ENCODE peak calls at places on chromosomes 16 and 17, in six cellular contexts. One of them, this sample, is unnamed.

GRCh38 chr16:628321-629061 is 2.3 kb upstream of the WFIKKN1 start:
- DNase-seq in upper lobe of right lung: no peak
- DNase-seq in GM20000: no peak
- DNase-seq in neural crest cell: no peak
- DNase-seq in WERI-Rb-1: no peak
- DNase-seq in PC-9: no peak
- DNase-seq in this sample: no peak

GRCh38 chr16:71796501-71796900 is 12.1 kb downstream of the AP1G1 start:
- DNase-seq in upper lobe of right lung: no peak
- DNase-seq in GM20000: no peak
- DNase-seq in neural crest cell: no peak
- DNase-seq in WERI-Rb-1: no peak
- DNase-seq in PC-9: no peak
- DNase-seq in this sample: no peak

GRCh38 chr17:9814337-9814945 is 7.4 kb downstream of the GSG1L2 start:
- DNase-seq in upper lobe of right lung: no peak
- DNase-seq in GM20000: no peak
- DNase-seq in neural crest cell: no peak
- DNase-seq in WERI-Rb-1: no peak
- DNase-seq in PC-9: no peak
- DNase-seq in this sample: no peak

GRCh38 chr16:55710466-55710865 is 54.7 kb downstream of the SLC6A2 start:
- DNase-seq in upper lobe of right lung: no peak
- DNase-seq in GM20000: no peak
- DNase-seq in neural crest cell: no peak
- DNase-seq in WERI-Rb-1: no peak
- DNase-seq in PC-9: no peak
- DNase-seq in this sample: no peak

GRCh38 chr17:10744509-10745000 is 14.7 kb upstream of the TMEM220 start:
- DNase-seq in upper lobe of right lung: no peak
- DNase-seq in GM20000: no peak
- DNase-seq in neural crest cell: no peak
- DNase-seq in WERI-Rb-1: no peak
- DNase-seq in PC-9: no peak
- DNase-seq in this sample: no peak

GRCh38 chr17:79525793-79526677 is 84.8 kb downstream of the RBFOX3 start:
- DNase-seq in upper lobe of right lung: no peak
- DNase-seq in GM20000: no peak
- DNase-seq in neural crest cell: no peak
- DNase-seq in WERI-Rb-1: no peak
- DNase-seq in PC-9: no peak
- DNase-seq in this sample: no peak

GRCh38 chr16:72894291-72895151 is 153.4 kb downstream of the ZFHX3 start:
- DNase-seq in upper lobe of right lung: no peak
- DNase-seq in GM20000: no peak
- DNase-seq in neural crest cell: no peak
- DNase-seq in WERI-Rb-1: no peak
- DNase-seq in PC-9: no peak
- DNase-seq in this sample: no peak

GRCh38 chr16:78837706-78838105 is 738.3 kb downstream of the WWOX start:
- DNase-seq in upper lobe of right lung: no peak
- DNase-seq in GM20000: no peak
- DNase-seq in neural crest cell: no peak
- DNase-seq in WERI-Rb-1: no peak
- DNase-seq in PC-9: no peak
- DNase-seq in this sample: no peak

GRCh38 chr17:18185391-18185790 is 1.8 kb downstream of the ALKBH5 start:
- DNase-seq in upper lobe of right lung: no peak
- DNase-seq in GM20000: no peak
- DNase-seq in neural crest cell: no peak
- DNase-seq in WERI-Rb-1: no peak
- DNase-seq in PC-9: no peak
- DNase-seq in this sample: no peak

GRCh38 chr16:11413907-11414595 is 68.8 kb downstream of the RMI2 start:
- DNase-seq in upper lobe of right lung: no peak
- DNase-seq in GM20000: no peak
- DNase-seq in neural crest cell: no peak
- DNase-seq in WERI-Rb-1: no peak
- DNase-seq in PC-9: no peak
- DNase-seq in this sample: no peak

GRCh38 chr16:23182206-23182674 is 305 bp upstream of the SCNN1G start:
- DNase-seq in upper lobe of right lung: peak
- DNase-seq in GM20000: peak
- DNase-seq in neural crest cell: peak
- DNase-seq in WERI-Rb-1: peak
- DNase-seq in PC-9: peak
- DNase-seq in this sample: no peak

GRCh38 chr17:7846765-7847661 is 7.9 kb upstream of the TMEM88 start:
- DNase-seq in upper lobe of right lung: peak
- DNase-seq in GM20000: no peak
- DNase-seq in neural crest cell: no peak
- DNase-seq in WERI-Rb-1: no peak
- DNase-seq in PC-9: no peak
- DNase-seq in this sample: no peak

GRCh38 chr16:68000024-68000423 is 740 bp upstream of the DPEP2 start:
- DNase-seq in upper lobe of right lung: no peak
- DNase-seq in GM20000: peak
- DNase-seq in neural crest cell: no peak
- DNase-seq in WERI-Rb-1: no peak
- DNase-seq in PC-9: no peak
- DNase-seq in this sample: no peak

GRCh38 chr17:81484195-81484979 is 28.2 kb downstream of the ACTG1 start:
- DNase-seq in upper lobe of right lung: peak
- DNase-seq in GM20000: peak
- DNase-seq in neural crest cell: peak
- DNase-seq in WERI-Rb-1: peak
- DNase-seq in PC-9: peak
- DNase-seq in this sample: no peak

GRCh38 chr17:78278139-78278741 is 46.8 kb downstream of the TMEM235 start:
- DNase-seq in upper lobe of right lung: no peak
- DNase-seq in GM20000: no peak
- DNase-seq in neural crest cell: no peak
- DNase-seq in WERI-Rb-1: peak
- DNase-seq in PC-9: no peak
- DNase-seq in this sample: no peak

GRCh38 chr17:44200478-44201155 is 933 bp upstream of the ATXN7L3 start:
- DNase-seq in upper lobe of right lung: no peak
- DNase-seq in GM20000: no peak
- DNase-seq in neural crest cell: no peak
- DNase-seq in WERI-Rb-1: peak
- DNase-seq in PC-9: no peak
- DNase-seq in this sample: no peak

GRCh38 chr16:84319146-84319760 is 24.6 kb downstream of the WFDC1 start:
- DNase-seq in upper lobe of right lung: peak
- DNase-seq in GM20000: no peak
- DNase-seq in neural crest cell: no peak
- DNase-seq in WERI-Rb-1: no peak
- DNase-seq in PC-9: no peak
- DNase-seq in this sample: no peak

GRCh38 chr16:79838860-79839259 is 238.3 kb upstream of the MAF start:
- DNase-seq in upper lobe of right lung: no peak
- DNase-seq in GM20000: no peak
- DNase-seq in neural crest cell: no peak
- DNase-seq in WERI-Rb-1: no peak
- DNase-seq in PC-9: no peak
- DNase-seq in this sample: no peak

GRCh38 chr17:43556292-43556691 is 10.2 kb upstream of the ETV4 start:
- DNase-seq in upper lobe of right lung: peak
- DNase-seq in GM20000: no peak
- DNase-seq in neural crest cell: no peak
- DNase-seq in WERI-Rb-1: no peak
- DNase-seq in PC-9: peak
- DNase-seq in this sample: no peak

GRCh38 chr17:74280093-74280513 is 6.1 kb downstream of the DNAI2 start:
- DNase-seq in upper lobe of right lung: no peak
- DNase-seq in GM20000: peak
- DNase-seq in neural crest cell: no peak
- DNase-seq in WERI-Rb-1: no peak
- DNase-seq in PC-9: no peak
- DNase-seq in this sample: no peak

GRCh38 chr17:2440930-2441329 is 40.1 kb upstream of the MNT start:
- DNase-seq in upper lobe of right lung: no peak
- DNase-seq in GM20000: no peak
- DNase-seq in neural crest cell: no peak
- DNase-seq in WERI-Rb-1: no peak
- DNase-seq in PC-9: no peak
- DNase-seq in this sample: no peak

GRCh38 chr17:57078274-57078673 is 6.8 kb upstream of the AKAP1 start:
- DNase-seq in upper lobe of right lung: no peak
- DNase-seq in GM20000: no peak
- DNase-seq in neural crest cell: no peak
- DNase-seq in WERI-Rb-1: no peak
- DNase-seq in PC-9: no peak
- DNase-seq in this sample: no peak

GRCh38 chr17:258045-258734 is 76.7 kb upstream of the DOC2B start:
- DNase-seq in upper lobe of right lung: peak
- DNase-seq in GM20000: no peak
- DNase-seq in neural crest cell: no peak
- DNase-seq in WERI-Rb-1: no peak
- DNase-seq in PC-9: no peak
- DNase-seq in this sample: no peak

GRCh38 chr17:79042421-79043190 is 18.6 kb downstream of the C1QTNF1 start:
- DNase-seq in upper lobe of right lung: peak
- DNase-seq in GM20000: peak
- DNase-seq in neural crest cell: no peak
- DNase-seq in WERI-Rb-1: peak
- DNase-seq in PC-9: peak
- DNase-seq in this sample: no peak

GRCh38 chr17:43442711-43443110 is 41.1 kb upstream of the DHX8 start:
- DNase-seq in upper lobe of right lung: no peak
- DNase-seq in GM20000: no peak
- DNase-seq in neural crest cell: no peak
- DNase-seq in WERI-Rb-1: no peak
- DNase-seq in PC-9: no peak
- DNase-seq in this sample: no peak

GRCh38 chr17:33647976-33648375 is 354.9 kb upstream of the ASIC2 start:
- DNase-seq in upper lobe of right lung: no peak
- DNase-seq in GM20000: peak
- DNase-seq in neural crest cell: peak
- DNase-seq in WERI-Rb-1: peak
- DNase-seq in PC-9: no peak
- DNase-seq in this sample: no peak

GRCh38 chr16:82643136-82643535 is 16.4 kb downstream of the CDH13 start:
- DNase-seq in upper lobe of right lung: no peak
- DNase-seq in GM20000: no peak
- DNase-seq in neural crest cell: no peak
- DNase-seq in WERI-Rb-1: no peak
- DNase-seq in PC-9: no peak
- DNase-seq in this sample: no peak

GRCh38 chr16:82643936-82644630 is 17.3 kb downstream of the CDH13 start:
- DNase-seq in upper lobe of right lung: no peak
- DNase-seq in GM20000: no peak
- DNase-seq in neural crest cell: no peak
- DNase-seq in WERI-Rb-1: no peak
- DNase-seq in PC-9: no peak
- DNase-seq in this sample: no peak

GRCh38 chr16:82639263-82639662 is 12.5 kb downstream of the CDH13 start:
- DNase-seq in upper lobe of right lung: no peak
- DNase-seq in GM20000: no peak
- DNase-seq in neural crest cell: no peak
- DNase-seq in WERI-Rb-1: no peak
- DNase-seq in PC-9: no peak
- DNase-seq in this sample: no peak

GRCh38 chr16:82639666-82640336 is 13.0 kb downstream of the CDH13 start:
- DNase-seq in upper lobe of right lung: peak
- DNase-seq in GM20000: peak
- DNase-seq in neural crest cell: peak
- DNase-seq in WERI-Rb-1: peak
- DNase-seq in PC-9: peak
- DNase-seq in this sample: no peak

DNA sequence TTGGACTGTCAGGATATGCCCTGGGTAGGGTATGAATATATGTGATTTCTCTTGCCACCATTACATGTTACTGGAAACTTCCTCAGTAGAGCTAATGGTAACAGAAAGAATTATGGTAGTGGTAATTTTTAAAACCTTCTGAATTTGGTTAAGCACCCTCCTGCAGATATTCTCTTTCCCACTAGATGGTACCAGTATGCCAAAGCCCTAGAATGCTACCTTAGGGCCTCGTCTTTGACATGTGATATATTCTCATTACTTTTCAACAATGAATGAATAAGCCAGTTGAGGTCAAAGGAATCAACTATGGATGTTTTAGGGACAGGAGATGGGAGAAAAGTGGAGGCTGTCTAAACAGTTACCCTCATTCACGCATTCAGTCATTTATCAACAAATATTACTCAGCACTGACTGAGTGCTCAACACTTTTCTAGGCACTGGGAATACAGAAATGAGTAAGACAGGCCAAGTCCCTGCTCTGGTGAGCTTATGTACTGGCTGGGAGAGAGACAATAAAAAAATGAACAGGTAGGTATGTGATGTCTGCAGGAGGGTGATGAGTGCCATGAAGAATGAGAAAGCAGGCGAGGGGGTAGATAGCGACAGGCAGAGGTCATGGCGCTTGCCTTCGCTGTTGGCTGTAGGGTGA is 14.7 kb downstream of the CDH13 start:
- DNase-seq in upper lobe of right lung: no peak
- DNase-seq in GM20000: no peak
- DNase-seq in neural crest cell: no peak
- DNase-seq in WERI-Rb-1: no peak
- DNase-seq in PC-9: no peak
- DNase-seq in this sample: no peak
- TF ChIP-seq CTCF in upper lobe of right lung: no peak
- TF ChIP-seq CTCF in GM20000: peak
- TF ChIP-seq CTCF in neural crest cell: no peak
- TF ChIP-seq CTCF in WERI-Rb-1: peak
- TF ChIP-seq CTCF in PC-9: no peak
- TF ChIP-seq CTCF in this sample: peak

GRCh38 chr17:46822388-46822921 is 4.0 kb upstream of the WNT3 start:
- DNase-seq in upper lobe of right lung: peak
- DNase-seq in GM20000: peak
- DNase-seq in neural crest cell: no peak
- DNase-seq in WERI-Rb-1: no peak
- DNase-seq in PC-9: no peak
- DNase-seq in this sample: no peak
- TF ChIP-seq CTCF in upper lobe of right lung: peak
- TF ChIP-seq CTCF in GM20000: peak
- TF ChIP-seq CTCF in neural crest cell: peak
- TF ChIP-seq CTCF in WERI-Rb-1: peak
- TF ChIP-seq CTCF in PC-9: peak
- TF ChIP-seq CTCF in this sample: peak

DNA sequence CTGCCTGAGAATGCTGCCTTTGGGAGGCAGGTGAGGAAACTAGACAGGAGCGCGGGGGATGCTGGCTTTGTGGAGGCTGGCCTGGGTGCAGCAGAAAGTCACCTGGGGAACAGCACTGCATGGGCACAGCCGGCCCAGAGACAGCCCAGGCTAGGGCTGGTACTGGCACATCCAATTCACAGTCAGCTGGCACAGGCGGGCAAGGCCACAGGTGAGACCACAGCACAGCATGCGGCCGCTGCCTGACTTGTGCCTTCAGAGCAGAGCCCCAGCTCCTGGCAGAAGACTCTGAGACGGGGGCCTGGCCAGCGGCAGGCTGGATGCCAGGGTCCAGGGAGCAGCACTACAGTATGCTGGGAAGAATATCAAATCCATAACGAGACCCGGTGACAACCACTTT is 16.6 kb upstream of the PITPNM3 start:
- DNase-seq in upper lobe of right lung: no peak
- DNase-seq in GM20000: no peak
- DNase-seq in neural crest cell: no peak
- DNase-seq in WERI-Rb-1: no peak
- DNase-seq in PC-9: no peak
- DNase-seq in this sample: no peak
- TF ChIP-seq CTCF in upper lobe of right lung: no peak
- TF ChIP-seq CTCF in GM20000: no peak
- TF ChIP-seq CTCF in neural crest cell: no peak
- TF ChIP-seq CTCF in WERI-Rb-1: no peak
- TF ChIP-seq CTCF in PC-9: no peak
- TF ChIP-seq CTCF in this sample: no peak

GRCh38 chr17:37506678-37507077 is 17.0 kb downstream of the DUSP14 start:
- DNase-seq in upper lobe of right lung: no peak
- DNase-seq in GM20000: no peak
- DNase-seq in neural crest cell: peak
- DNase-seq in WERI-Rb-1: peak
- DNase-seq in PC-9: peak
- DNase-seq in this sample: no peak
- TF ChIP-seq CTCF in upper lobe of right lung: peak
- TF ChIP-seq CTCF in GM20000: no peak
- TF ChIP-seq CTCF in neural crest cell: peak
- TF ChIP-seq CTCF in WERI-Rb-1: peak
- TF ChIP-seq CTCF in PC-9: peak
- TF ChIP-seq CTCF in this sample: peak

This sample was measured in AG04449.